ENCODE peak calls at places on chromosomes 13 and 19, in eight cellular contexts. T is activated CD4-positive, CD25-positive, alpha-beta regulatory T cell treated with anti-CD3 and anti-CD28 coated beads, Interleukin-2, amount 50 U/mL, for 16 hours; F is activated T-cell treated with anti-CD3 and anti-CD28 coated beads for 48 hours; C is coronary artery; A is endodermal cell; H is midbrain; J is NCI-H748 treated with DMSO at 0.1 percent for 48 hours; S is T1000. Q is an unnamed sample.

GRCh38 chr13:44421853-44422525 is 48.4 kb downstream of the SERP2 start:
- DNase-seq in F (no peak), T (no peak), H (no peak), C (no peak), J (no peak), A (peak), S (no peak), Q (no peak)

GRCh38 chr19:32224371-32225244 is 120.8 kb upstream of the ZNF507 start:
- DNase-seq in J (peak), S (no peak), H (peak), T (peak), A (peak), F (peak), C (no peak), Q (peak)

GRCh38 chr19:17159466-17160393 is 55.4 kb upstream of the USE1 start:
- DNase-seq in T (no peak), S (no peak), C (no peak), F (no peak), J (no peak), A (peak), H (no peak), Q (no peak)

GRCh38 chr19:35899547-35900214 is 659 bp downstream of the NFKBID start:
- DNase-seq in H (peak), T (peak), J (peak), S (peak), A (peak), C (no peak), F (peak), Q (peak)

GRCh38 chr13:44790289-44790688 is 199.0 kb downstream of the NUFIP1 start:
- DNase-seq in T (no peak), S (no peak), H (no peak), F (no peak), J (no peak), C (no peak), A (peak), Q (no peak)

GRCh38 chr13:73268306-73268705 is 209.5 kb downstream of the KLF5 start:
- DNase-seq in T (no peak), A (no peak), C (no peak), H (no peak), J (no peak), F (no peak), S (peak), Q (no peak)

GRCh38 chr13:51539887-51540286 is 44.4 kb upstream of the WDFY2 start:
- DNase-seq in H (no peak), C (no peak), J (no peak), S (no peak), T (no peak), A (no peak), F (no peak), Q (no peak)

GRCh38 chr13:99766641-99767045 is 204.9 kb downstream of the ZIC5 start:
- DNase-seq in C (no peak), T (no peak), S (no peak), J (peak), H (no peak), A (peak), F (no peak), Q (no peak)

GRCh38 chr13:93173656-93174055 is 53.0 kb upstream of the GPC6 start:
- DNase-seq in T (no peak), C (no peak), S (no peak), A (no peak), H (no peak), J (no peak), F (no peak), Q (no peak)

GRCh38 chr13:99774644-99775043 is 196.9 kb downstream of the ZIC5 start:
- DNase-seq in F (no peak), C (no peak), J (no peak), S (no peak), H (no peak), A (no peak), T (no peak), Q (no peak)

GRCh38 chr13:91399189-91400093 is 1.0 kb downstream of the GPC5 start:
- DNase-seq in S (no peak), T (no peak), F (no peak), A (no peak), C (no peak), H (peak), J (no peak), Q (no peak)

GRCh38 chr13:102724923-102725322 is 30.1 kb upstream of the METTL21C start:
- DNase-seq in A (no peak), J (peak), T (no peak), H (peak), S (no peak), F (no peak), C (no peak), Q (peak)

GRCh38 chr19:17757125-17757524 is 5.8 kb downstream of the FCHO1 start:
- DNase-seq in C (no peak), S (peak), H (peak), F (no peak), J (no peak), A (no peak), T (no peak), Q (no peak)

GRCh38 chr19:38683393-38684077 is 36.1 kb downstream of the ACTN4 start:
- DNase-seq in C (peak), A (peak), H (no peak), J (no peak), T (peak), F (peak), S (peak), Q (peak)